ENCODE peak calls at places on chromosome 18, in four cellular contexts. One of them, this sample, is unnamed.

GRCh38 chr18:11728247-11728646 is 39.2 kb downstream of the GNAL start:
- DNase-seq in NCI-H774: no peak
- DNase-seq in GM12864: no peak
- DNase-seq in CD4-positive, alpha-beta T cell: no peak
- DNase-seq in this sample: no peak

GRCh38 chr18:1006309-1006708 is 101.6 kb downstream of the ADCYAP1 start:
- DNase-seq in NCI-H774: no peak
- DNase-seq in GM12864: no peak
- DNase-seq in CD4-positive, alpha-beta T cell: no peak
- DNase-seq in this sample: no peak

GRCh38 chr18:75208055-75208835 is 694 bp downstream of the PTGR3 start:
- DNase-seq in CD4-positive, alpha-beta T cell: peak; percentile 28
- DNase-seq in GM12864: no peak
- DNase-seq in NCI-H774: peak; percentile 48
- DNase-seq in this sample: peak; percentile 48

GRCh38 chr18:35203001-35203553 is 37.8 kb upstream of the ZNF397 start:
- DNase-seq in NCI-H774: no peak
- DNase-seq in CD4-positive, alpha-beta T cell: no peak
- DNase-seq in GM12864: no peak
- DNase-seq in this sample: no peak

GRCh38 chr18:79784071-79784913 is 13.4 kb upstream of the KCNG2 start:
- DNase-seq in GM12864: no peak
- DNase-seq in CD4-positive, alpha-beta T cell: no peak
- DNase-seq in NCI-H774: no peak
- DNase-seq in this sample: no peak

GRCh38 chr18:25109484-25109883 is 242.5 kb downstream of the ZNF521 start:
- DNase-seq in CD4-positive, alpha-beta T cell: no peak
- DNase-seq in NCI-H774: no peak
- DNase-seq in GM12864: no peak
- DNase-seq in this sample: no peak

GRCh38 chr18:9454061-9454703 is 21.1 kb upstream of the RALBP1 start:
- DNase-seq in NCI-H774: no peak
- DNase-seq in CD4-positive, alpha-beta T cell: no peak
- DNase-seq in GM12864: no peak
- DNase-seq in this sample: no peak

GRCh38 chr18:13577091-13577697 is 149.2 kb downstream of the FAM210A start:
- DNase-seq in NCI-H774: no peak
- DNase-seq in CD4-positive, alpha-beta T cell: no peak
- DNase-seq in GM12864: peak; percentile 78
- DNase-seq in this sample: no peak

GRCh38 chr18:8949206-8949605 is 153.3 kb upstream of the NDUFV2 start:
- DNase-seq in GM12864: no peak
- DNase-seq in NCI-H774: no peak
- DNase-seq in CD4-positive, alpha-beta T cell: no peak
- DNase-seq in this sample: no peak

GRCh38 chr18:2978626-2979025 is 34.3 kb downstream of the LPIN2 start:
- DNase-seq in NCI-H774: no peak
- DNase-seq in CD4-positive, alpha-beta T cell: no peak
- DNase-seq in GM12864: no peak
- DNase-seq in this sample: no peak

GRCh38 chr18:8851659-8852058 is 146.3 kb downstream of the MTCL1 start:
- DNase-seq in CD4-positive, alpha-beta T cell: no peak
- DNase-seq in GM12864: no peak
- DNase-seq in NCI-H774: no peak
- DNase-seq in this sample: no peak

GRCh38 chr18:12890964-12891363 is 6.9 kb upstream of the PTPN2 start:
- DNase-seq in GM12864: no peak
- DNase-seq in NCI-H774: no peak
- DNase-seq in CD4-positive, alpha-beta T cell: no peak
- DNase-seq in this sample: no peak

GRCh38 chr18:62413189-62413588 is 88.1 kb downstream of the TNFRSF11A start:
- DNase-seq in CD4-positive, alpha-beta T cell: no peak
- DNase-seq in GM12864: no peak
- DNase-seq in NCI-H774: no peak
- DNase-seq in this sample: no peak

GRCh38 chr18:12645751-12646203 is 12.1 kb downstream of the SPIRE1 start:
- DNase-seq in NCI-H774: peak; percentile 20
- DNase-seq in GM12864: no peak
- DNase-seq in CD4-positive, alpha-beta T cell: no peak
- DNase-seq in this sample: peak; percentile 88

GRCh38 chr18:31513189-31513907 is 15.4 kb downstream of the DSG2 start:
- DNase-seq in GM12864: no peak
- DNase-seq in CD4-positive, alpha-beta T cell: no peak
- DNase-seq in NCI-H774: no peak
- DNase-seq in this sample: no peak

GRCh38 chr18:31977270-31977872 is 34.4 kb upstream of the TRAPPC8 start:
- DNase-seq in CD4-positive, alpha-beta T cell: peak; percentile 10
- DNase-seq in NCI-H774: no peak
- DNase-seq in GM12864: peak; percentile 3
- DNase-seq in this sample: no peak

GRCh38 chr18:45417392-45417791 is 197.9 kb upstream of the SLC14A2 start:
- DNase-seq in NCI-H774: no peak
- DNase-seq in CD4-positive, alpha-beta T cell: no peak
- DNase-seq in GM12864: no peak
- DNase-seq in this sample: no peak

GRCh38 chr18:666628-667027 is 9.2 kb downstream of the TYMS start:
- DNase-seq in GM12864: no peak
- DNase-seq in CD4-positive, alpha-beta T cell: no peak
- DNase-seq in NCI-H774: no peak
- DNase-seq in this sample: no peak

GRCh38 chr18:27808678-27809077 is 368.3 kb downstream of the CDH2 start:
- DNase-seq in GM12864: no peak
- DNase-seq in CD4-positive, alpha-beta T cell: no peak
- DNase-seq in NCI-H774: no peak
- DNase-seq in this sample: no peak

GRCh38 chr18:45621068-45621511 is 5.8 kb downstream of the SLC14A2 start:
- DNase-seq in CD4-positive, alpha-beta T cell: peak; percentile 36
- DNase-seq in NCI-H774: peak; percentile 42
- DNase-seq in GM12864: no peak
- DNase-seq in this sample: peak; percentile 75

GRCh38 chr18:41714872-41715271 is 240.2 kb upstream of the PIK3C3 start:
- DNase-seq in GM12864: no peak
- DNase-seq in NCI-H774: no peak
- DNase-seq in CD4-positive, alpha-beta T cell: no peak
- DNase-seq in this sample: no peak

GRCh38 chr18:75167759-75168211 is 41.2 kb downstream of the PTGR3 start:
- DNase-seq in GM12864: no peak
- DNase-seq in CD4-positive, alpha-beta T cell: no peak
- DNase-seq in NCI-H774: no peak
- DNase-seq in this sample: no peak

GRCh38 chr18:12408247-12408869 is 629 bp downstream of the PRELID3A start:
- DNase-seq in GM12864: no peak
- DNase-seq in CD4-positive, alpha-beta T cell: no peak
- DNase-seq in NCI-H774: no peak
- DNase-seq in this sample: no peak

GRCh38 chr18:55893948-55894347 is 306.0 kb upstream of the TCF4 start:
- DNase-seq in NCI-H774: no peak
- DNase-seq in GM12864: no peak
- DNase-seq in CD4-positive, alpha-beta T cell: no peak
- DNase-seq in this sample: no peak

GRCh38 chr18:29560270-29560669 is 1383.3 kb upstream of the CDH2 start:
- DNase-seq in NCI-H774: no peak
- DNase-seq in GM12864: no peak
- DNase-seq in CD4-positive, alpha-beta T cell: no peak
- DNase-seq in this sample: no peak

GRCh38 chr18:3265564-3266033 is 3.7 kb downstream of the MYL12B start:
- DNase-seq in GM12864: no peak
- DNase-seq in NCI-H774: no peak
- DNase-seq in CD4-positive, alpha-beta T cell: no peak
- DNase-seq in this sample: no peak

GRCh38 chr18:38076346-38077053 is 510.9 kb upstream of the CELF4 start:
- DNase-seq in CD4-positive, alpha-beta T cell: no peak
- DNase-seq in NCI-H774: no peak
- DNase-seq in GM12864: no peak
- DNase-seq in this sample: no peak

GRCh38 chr18:41311571-41312240 is 643.3 kb upstream of the PIK3C3 start:
- DNase-seq in NCI-H774: no peak
- DNase-seq in GM12864: no peak
- DNase-seq in CD4-positive, alpha-beta T cell: no peak
- DNase-seq in this sample: no peak